ENCODE peak calls at places on chromosomes 5 and 9, in seven cellular contexts. X is suprapubic skin; H is cardiac muscle cell; L is left colon; M is IMR-90; D is WTC11; N is activated naive CD4-positive, alpha-beta T cell treated with anti-CD3 and anti-CD28 coated beads for 36 hours. B is an unnamed sample.

GRCh38 chr5:168136340-168136739 is 155.1 kb upstream of the WWC1 start:
- DNase-seq in X (no peak), M (no peak), N (no peak), H (no peak), D (no peak), L (peak; percentile 62), B (no peak)

GRCh38 chr5:132002701-132003100 is 8.8 kb downstream of the ACSL6 start:
- DNase-seq in N (no peak), L (no peak), X (no peak), D (no peak), M (no peak), H (no peak), B (no peak)

GRCh38 chr5:12566441-12566840 is 662.2 kb upstream of the CTNND2 start:
- DNase-seq in H (no peak), M (no peak), L (no peak), D (no peak), X (no peak), N (no peak), B (no peak)

GRCh38 chr9:136044971-136045594 is 50.0 kb downstream of the NACC2 start:
- DNase-seq in H (no peak), L (no peak), D (no peak), N (no peak), M (no peak), X (no peak), B (no peak)

GRCh38 chr5:89728750-89729149 is 680.8 kb downstream of the CETN3 start:
- DNase-seq in H (no peak), D (no peak), X (no peak), M (peak; percentile 0), N (no peak), L (no peak), B (no peak)

GRCh38 chr5:90549729-90550275 is 8.8 kb upstream of the ADGRV1 start:
- DNase-seq in D (no peak), L (no peak), X (no peak), M (no peak), H (no peak), N (no peak), B (no peak)

GRCh38 chr5:40273936-40274335 is 405.8 kb upstream of the PTGER4 start:
- DNase-seq in L (no peak), X (no peak), D (no peak), N (no peak), H (no peak), M (peak; percentile 19), B (no peak)

GRCh38 chr5:52727568-52727967 is 60.1 kb upstream of the ITGA1 start:
- DNase-seq in H (no peak), D (no peak), L (peak; percentile 31), X (no peak), M (peak; percentile 73), N (no peak), B (no peak)

GRCh38 chr5:179237770-179238627 is 107.3 kb downstream of the ADAMTS2 start:
- DNase-seq in X (peak; percentile 27), N (no peak), H (no peak), D (peak; percentile 6), L (no peak), M (no peak), B (peak; percentile 29)

GRCh38 chr9:12643686-12644085 is 49.5 kb upstream of the TYRP1 start:
- DNase-seq in M (no peak), X (no peak), L (no peak), H (no peak), N (no peak), D (no peak), B (no peak)

GRCh38 chr9:126487856-126488255 is 125.9 kb upstream of the LMX1B start:
- DNase-seq in X (no peak), H (no peak), M (no peak), L (no peak), N (no peak), D (no peak), B (no peak)

GRCh38 chr9:93126151-93126781 is 7.8 kb downstream of the NINJ1 start:
- DNase-seq in N (no peak), X (peak; percentile 62), M (no peak), D (no peak), L (peak; percentile 21), H (no peak), B (peak; percentile 43)

GRCh38 chr5:24094081-24094480 is 550.7 kb downstream of the CDH10 start:
- DNase-seq in L (no peak), H (no peak), D (no peak), M (no peak), N (no peak), X (no peak), B (no peak)

GRCh38 chr9:38160613-38161215 is 91.7 kb upstream of the SHB start:
- DNase-seq in D (peak; percentile 86), H (peak; percentile 81), N (peak; percentile 79), L (peak; percentile 46), M (peak; percentile 51), X (no peak), B (peak; percentile 64)

GRCh38 chr5:3324421-3325101 is 271.1 kb upstream of the IRX1 start:
- DNase-seq in M (no peak), D (peak; percentile 38), X (peak; percentile 52), N (no peak), H (peak; percentile 7), L (no peak), B (no peak)

GRCh38 chr9:13555516-13555915 is 276.0 kb upstream of the MPDZ start:
- DNase-seq in M (no peak), X (no peak), H (no peak), N (no peak), D (no peak), L (no peak), B (no peak)

GRCh38 chr9:102273952-102274351 is 535.5 kb upstream of the GRIN3A start:
- DNase-seq in X (no peak), N (no peak), L (no peak), H (no peak), D (no peak), M (no peak), B (no peak)

GRCh38 chr9:113350338-113350672 is 964 bp downstream of the BSPRY start:
- DNase-seq in X (no peak), L (no peak), N (peak; percentile 62), M (no peak), H (no peak), D (no peak), B (no peak)

GRCh38 chr9:77710276-77710675 is 62.2 kb upstream of the GNA14 start:
- DNase-seq in X (no peak), N (no peak), L (no peak), M (no peak), D (no peak), H (no peak), B (no peak)

B was measured in Peyer's patch.